ENCODE peak calls at places on chromosomes 4 and X, in four cellular contexts. B is H9; E is psoas muscle; N is CD8-positive, alpha-beta T cell. P is an unnamed sample.
A peak's percentile ranks its signal among the peaks of the same experiment; 100 is the strongest.

GRCh38 chr4:146232131-146232722 is 17.9 kb downstream of the REELD1 start:
- DNase-seq in N (no peak), E (no peak), B (no peak), P (no peak)

GRCh38 chr4:20528508-20528907 is 171.8 kb upstream of the PACRGL start:
- DNase-seq in E (no peak), B (no peak), N (no peak), P (no peak)

GRCh38 chr4:172974586-172974985 is 194.0 kb upstream of the GALNT7 start:
- DNase-seq in N (no peak), E (no peak), B (no peak), P (no peak)

GRCh38 chr4:77127837-77128621 is 29.0 kb upstream of the CCNG2 start:
- DNase-seq in E (no peak), B (no peak), N (no peak), P (peak; percentile 74)

GRCh38 chr4:57182132-57182874 is 72.1 kb upstream of the IGFBP7 start:
- DNase-seq in E (no peak), B (no peak), N (no peak), P (no peak)

GRCh38 chr4:85555210-85555609 is 80.3 kb downstream of the ARHGAP24 start:
- DNase-seq in B (no peak), N (no peak), E (no peak), P (no peak)

GRCh38 chrX:129622757-129623301 is 31.9 kb downstream of the APLN start:
- DNase-seq in N (no peak), B (peak; percentile 72), E (no peak), P (peak; percentile 80)

GRCh38 chr4:88609387-88609786 is 17.1 kb downstream of the HERC3 start:
- DNase-seq in E (no peak), N (no peak), B (no peak), P (no peak)

GRCh38 chr4:77600521-77601451 is 4.8 kb upstream of the CXCL13 start:
- DNase-seq in N (no peak), B (peak; percentile 44), E (no peak), P (peak; percentile 64)

DNA sequence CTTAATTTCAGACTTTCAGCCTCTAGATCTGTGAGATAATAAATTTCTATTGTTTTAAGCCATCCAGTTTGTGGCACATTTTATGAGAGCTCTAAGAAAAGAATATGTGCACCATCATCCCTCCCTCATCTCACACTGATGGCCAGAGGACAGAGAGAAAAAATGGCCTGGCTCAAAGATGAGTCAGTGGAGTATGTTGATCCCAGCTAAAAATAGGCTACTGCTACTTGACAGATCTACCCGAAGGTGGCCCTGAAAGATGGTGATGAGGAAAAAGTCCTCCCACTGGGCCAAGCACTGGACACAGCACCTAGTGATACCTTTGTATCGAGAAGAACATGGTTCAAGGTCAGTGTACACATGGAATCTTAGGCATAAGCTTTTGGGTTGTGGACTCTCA is 38.2 kb upstream of the DCTD start:
- DNase-seq in E (no peak), N (no peak), B (no peak), P (no peak)
- H3K27me3 ChIP-seq in E (no peaks in the 10 kb centered on the region), N (no peaks in the 10 kb centered on the region), B (no peaks in the 10 kb centered on the region), P (no peaks in the 10 kb centered on the region)

GRCh38 chr4:10417720-10418119 is 39.5 kb downstream of the ZNF518B start:
- DNase-seq in B (no peak), E (no peak), N (no peak), P (no peak)
- H3K4me1 ChIP-seq in B (no peaks in the 10 kb centered on the region), E (no peaks in the 10 kb centered on the region), N (peaks cover 41% of the 10 kb centered on the region), P (no peaks in the 10 kb centered on the region)

GRCh38 chr4:164508836-164509235 is 245.1 kb upstream of the SMIM31 start:
- DNase-seq in B (no peak), N (no peak), E (no peak), P (no peak)
- H3K27ac ChIP-seq in B (no peak overlapping the region), N (no peak overlapping the region), E (no peak overlapping the region), P (no peak overlapping the region)

GRCh38 chrX:72306851-72307645 is 1.3 kb upstream of the CITED1 start:
- DNase-seq in N (no peak), E (peak; percentile 61), B (peak; percentile 60), P (peak; percentile 83)
- H3K27me3 ChIP-seq in N (peaks cover 15% of the 10 kb centered on the region), E (peaks cover 6% of the 10 kb centered on the region), B (peaks cover 57% of the 10 kb centered on the region), P (peaks cover 79% of the 10 kb centered on the region)

DNA sequence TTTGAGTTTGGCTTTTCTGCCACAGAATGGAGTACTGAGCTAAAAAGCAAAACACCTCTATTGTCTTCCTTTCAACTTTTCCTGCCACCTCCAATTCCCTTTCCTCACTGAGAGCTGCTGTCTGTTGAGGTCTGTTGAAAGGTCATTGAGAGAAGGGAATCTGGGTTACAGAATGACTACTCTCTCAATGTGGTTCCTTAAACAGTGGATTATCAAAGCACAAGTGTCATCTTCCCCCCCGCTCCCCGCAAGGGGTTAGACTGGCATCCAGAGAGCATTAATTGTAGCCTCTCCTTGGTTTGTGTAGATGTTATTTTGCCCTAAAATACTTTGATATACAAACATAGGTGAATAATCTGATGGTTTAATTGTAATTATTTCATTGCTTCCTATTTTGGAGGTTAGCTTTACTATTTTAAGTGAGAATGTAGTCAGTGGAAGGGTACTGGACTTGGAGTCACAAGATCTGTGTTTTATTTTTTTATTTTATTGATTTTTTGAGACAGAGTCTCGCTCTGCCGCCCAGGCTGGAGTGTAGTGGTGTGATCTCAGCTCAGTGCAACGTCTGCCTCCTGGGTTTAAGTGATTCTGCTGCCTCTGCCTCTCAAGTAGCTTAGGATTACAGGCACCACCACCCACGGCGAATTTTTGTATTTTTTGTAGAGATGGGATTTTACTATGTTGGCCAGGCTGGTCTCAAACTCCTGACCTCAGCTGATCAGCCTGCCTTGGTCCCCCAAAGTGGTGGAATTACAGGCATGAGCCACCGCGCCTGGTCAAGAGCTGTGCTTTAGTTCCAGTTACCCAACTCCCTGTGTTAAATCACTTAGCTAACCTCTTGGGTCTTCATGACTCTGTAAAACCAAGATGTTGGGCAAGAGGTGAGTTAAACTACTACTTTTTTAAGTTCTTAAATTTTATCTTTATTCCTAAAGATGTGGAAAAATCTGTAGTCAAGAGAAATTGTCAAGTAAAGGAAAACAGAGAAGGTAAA is 11.0 kb downstream of the USP9X start:
- DNase-seq in E (no peak), N (no peak), B (no peak), P (no peak)
- H3K4me1 ChIP-seq in E (peaks cover 53% of the 10 kb centered on the region), N (peaks cover 60% of the 10 kb centered on the region), B (peaks cover 2% of the 10 kb centered on the region), P (no peaks in the 10 kb centered on the region)

GRCh38 chr4:38856524-38857337 is at the start of gene TLR6:
- DNase-seq in N (peak; percentile 50), B (peak; percentile 41), E (no peak), P (peak; percentile 82)
- H3K27ac ChIP-seq in N (peak within 1 kb of the TSS; percentile 32), B (no peak within 1 kb of the TSS), E (peak within 1 kb of the TSS; percentile 80), P (no peak within 1 kb of the TSS)

GRCh38 chrX:33970028-33970932 is 161.8 kb downstream of the FAM47A start:
- DNase-seq in B (no peak), N (no peak), E (no peak), P (no peak)
- H3K27me3 ChIP-seq in B (no peaks in the 10 kb centered on the region), N (no peaks in the 10 kb centered on the region), E (no peaks in the 10 kb centered on the region), P (no peaks in the 10 kb centered on the region)

GRCh38 chrX:78944351-78944750 is 840 bp upstream of the P2RY10 start:
- DNase-seq in N (no peak), E (no peak), B (no peak), P (no peak)
- H3K4me1 ChIP-seq in N (peaks cover 26% of the 10 kb centered on the region), E (no peaks in the 10 kb centered on the region), B (no peaks in the 10 kb centered on the region), P (no peaks in the 10 kb centered on the region)